ENCODE peak calls at places on chromosomes 12 and 14, in eight cellular contexts. J, Q, N, Z, R, D, F and O are unnamed samples. For H3K4me1, the result is how much of the 10 kb centered on the place peaks cover.

GRCh38 chr12:4251228-4251891 is 22.2 kb upstream of the CCND2 start:
- DNase-seq in Z (no peak), Q (no peak), J (no peak), D (no peak), N (no peak), R (no peak), F (no peak), O (no peak)

GRCh38 chr14:103377522-103378041 is 7.6 kb upstream of the MARK3 start:
- DNase-seq in F (no peak), Z (no peak), N (no peak), D (no peak), R (no peak), Q (no peak), J (no peak), O (no peak)

GRCh38 chr14:99326041-99326710 is 54.2 kb upstream of the BCL11B start:
- DNase-seq in Z (peak), J (no peak), R (no peak), Q (no peak), D (no peak), N (no peak), F (no peak), O (peak)

GRCh38 chr12:29743801-29744200 is 39.9 kb downstream of the TMTC1 start:
- DNase-seq in J (no peak), R (no peak), Z (no peak), F (no peak), Q (no peak), D (no peak), N (no peak), O (no peak)

GRCh38 chr12:42484996-42485395 is 104.5 kb downstream of the PRICKLE1 start:
- DNase-seq in Z (no peak), J (no peak), R (no peak), F (no peak), Q (no peak), N (no peak), D (no peak), O (no peak)

GRCh38 chr14:44846232-44846824 is 115.4 kb downstream of the KLHL28 start:
- DNase-seq in Q (no peak), F (no peak), N (no peak), J (no peak), Z (no peak), R (peak), D (no peak), O (no peak)

GRCh38 chr14:81727243-81727642 is 193.6 kb upstream of the SEL1L start:
- DNase-seq in F (no peak), D (no peak), Z (peak), N (no peak), J (no peak), R (no peak), Q (peak), O (no peak)

GRCh38 chr12:82805812-82806497 is 119.2 kb downstream of the TMTC2 start:
- DNase-seq in J (no peak), N (no peak), Q (no peak), R (no peak), Z (no peak), F (no peak), D (no peak), O (no peak)

GRCh38 chr12:85309180-85309579 is 29.2 kb downstream of the ALX1 start:
- DNase-seq in R (no peak), Q (no peak), D (no peak), J (no peak), N (no peak), Z (no peak), F (no peak), O (no peak)

GRCh38 chr14:36306836-36307235 is 13.6 kb downstream of the MBIP start:
- DNase-seq in F (no peak), J (no peak), N (no peak), Q (no peak), Z (no peak), R (no peak), D (no peak), O (no peak)

GRCh38 chr12:113961921-113962710 is 4.0 kb downstream of the RBM19 start:
- DNase-seq in D (no peak), J (no peak), Q (no peak), Z (no peak), N (no peak), R (no peak), F (no peak), O (no peak)

GRCh38 chr14:32252030-32252670 is 49.1 kb upstream of the RNU6-8 start:
- DNase-seq in Q (peak), Z (no peak), D (no peak), F (peak), R (peak), N (peak), J (no peak), O (peak)

GRCh38 chr14:73616831-73617230 is 4.5 kb downstream of the ACOT6 start:
- DNase-seq in J (no peak), D (no peak), R (no peak), N (no peak), Q (no peak), Z (no peak), F (no peak), O (no peak)

GRCh38 chr12:115155665-115156645 is 472.0 kb upstream of the TBX3 start:
- DNase-seq in Z (no peak), F (no peak), Q (no peak), D (no peak), J (no peak), N (no peak), R (no peak), O (no peak)

GRCh38 chr12:108849653-108850052 is 7.7 kb downstream of the SSH1 start:
- DNase-seq in F (no peak), Z (no peak), R (no peak), Q (no peak), N (peak), D (peak), J (peak), O (no peak)

GRCh38 chr12:108854055-108854452 is 3.3 kb downstream of the SSH1 start:
- DNase-seq in F (peak), N (no peak), D (no peak), R (no peak), J (no peak), Z (no peak), Q (no peak), O (no peak)

GRCh38 chr12:108852674-108853073 is 4.7 kb downstream of the SSH1 start:
- DNase-seq in J (no peak), Q (no peak), F (peak), N (no peak), Z (no peak), R (no peak), D (no peak), O (no peak)

GRCh38 chr12:108853426-108853825 is 4.0 kb downstream of the SSH1 start:
- DNase-seq in R (no peak), N (no peak), D (no peak), Z (no peak), J (no peak), F (no peak), Q (no peak), O (no peak)

DNA sequence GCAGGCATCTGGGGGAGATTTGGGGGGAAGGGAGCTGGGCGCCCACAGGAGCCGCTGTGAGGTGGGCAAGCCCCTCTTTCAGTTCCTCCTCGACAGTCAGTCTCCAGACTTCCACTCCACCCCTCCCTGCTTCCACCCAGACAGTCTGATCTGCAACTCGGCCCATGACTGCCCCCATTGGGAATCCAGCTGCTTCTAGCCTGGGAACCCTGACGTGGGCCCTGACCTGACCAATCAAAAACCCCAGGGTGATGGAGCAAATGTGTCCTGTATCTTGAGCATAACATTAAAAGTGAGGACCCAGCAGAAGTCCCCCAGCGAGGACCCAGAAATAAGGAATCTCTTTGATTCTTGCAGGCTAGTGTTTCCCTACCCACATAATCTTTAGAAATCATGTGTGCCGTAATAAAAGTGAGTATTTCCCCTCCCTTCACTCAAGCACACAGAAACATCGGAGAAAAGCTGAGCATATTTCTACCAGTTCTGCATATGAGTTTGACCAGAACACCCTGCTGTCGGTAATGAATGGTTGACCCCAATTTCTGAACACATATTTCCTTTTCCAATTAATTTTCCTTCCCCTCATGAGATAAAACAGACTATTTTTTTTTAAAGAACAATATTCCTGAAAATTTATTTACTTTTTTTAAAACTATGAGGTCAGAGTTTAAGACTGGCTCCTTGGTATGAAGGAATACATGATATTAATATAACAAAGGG is 6.4 kb downstream of the SSH1 start:
- DNase-seq in N (peak), Z (peak), J (peak), D (peak), Q (no peak), F (peak), R (no peak), O (no peak)
- H3K4me1 ChIP-seq in N (under half), Z (under half), J (half or more), D (under half), Q (under half), F (under half), R (under half), O (under half)

GRCh38 chr12:48980389-48980952 is 2.3 kb downstream of the WNT1 start:
- DNase-seq in D (no peak), Z (peak), J (peak), N (no peak), F (no peak), Q (no peak), R (no peak), O (no peak)

GRCh38 chr12:48982397-48983080 is 4.4 kb downstream of the WNT1 start:
- DNase-seq in N (no peak), R (no peak), J (no peak), F (no peak), Q (no peak), D (no peak), Z (no peak), O (no peak)

GRCh38 chr12:48980953-48981756 is 3.0 kb downstream of the WNT1 start:
- DNase-seq in Z (peak), R (no peak), Q (no peak), N (peak), F (no peak), J (peak), D (no peak), O (no peak)

GRCh38 chr12:48979602-48980388 is 1.7 kb downstream of the WNT1 start:
- DNase-seq in D (no peak), Q (no peak), F (no peak), J (peak), Z (peak), R (no peak), N (peak), O (no peak)

DNA sequence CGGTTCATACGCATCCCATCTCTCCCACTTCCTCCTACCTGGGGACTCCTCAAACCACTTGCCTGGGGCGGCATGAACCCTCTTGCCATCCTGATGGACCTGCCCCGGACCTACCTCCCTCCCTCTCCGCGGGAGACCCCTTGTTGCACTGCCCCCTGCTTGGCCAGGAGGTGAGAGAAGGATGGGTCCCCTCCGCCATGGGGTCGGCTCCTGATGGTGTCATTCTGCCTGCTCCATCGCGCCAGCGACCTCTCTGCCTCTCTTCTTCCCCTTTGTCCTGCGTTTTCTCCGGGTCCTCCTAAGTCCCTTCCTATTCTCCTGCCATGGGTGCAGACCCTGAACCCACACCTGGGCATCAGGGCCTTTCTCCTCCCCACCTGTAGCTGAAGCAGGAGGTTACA is 3.6 kb downstream of the WNT1 start:
- DNase-seq in N (no peak), R (no peak), Q (no peak), F (no peak), D (no peak), Z (peak), J (peak), O (no peak)
- H3K4me3 ChIP-seq in N (no peak), R (no peak), Q (no peak), F (no peak), D (no peak), Z (no peak), J (no peak), O (no peak)

GRCh38 chr12:94271351-94271750 is 123.0 kb downstream of the PLXNC1 start:
- DNase-seq in N (no peak), R (no peak), Z (no peak), Q (no peak), F (no peak), D (no peak), J (no peak), O (no peak)
- H3K4me1 ChIP-seq in N (under half), R (under half), Z (under half), Q (under half), F (under half), D (under half), J (under half), O (under half)

DNA sequence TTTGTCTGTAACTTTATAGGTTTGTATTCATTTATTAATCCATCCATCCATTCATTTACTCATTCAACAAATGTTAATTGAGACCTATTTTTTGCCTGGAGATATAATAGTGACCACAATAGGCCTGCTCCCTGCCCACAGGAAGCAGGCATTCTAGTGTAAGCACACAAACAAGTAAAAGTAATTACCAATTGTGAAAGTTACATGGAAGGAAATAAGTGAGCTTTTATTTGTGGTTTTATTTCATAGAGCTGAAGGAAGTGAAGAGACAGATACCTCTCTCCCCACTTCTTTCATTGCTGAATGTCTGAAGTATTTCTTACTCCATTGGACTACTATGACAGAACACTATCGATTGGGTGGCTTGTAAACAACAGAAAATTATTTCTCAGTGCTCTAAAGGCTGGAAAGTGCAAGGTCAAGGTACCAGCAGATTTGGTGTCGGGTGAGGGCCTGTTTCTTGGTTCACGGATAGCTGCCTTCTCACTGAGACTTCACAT is 183.5 kb downstream of the PRKCH start:
- DNase-seq in D (no peak), R (no peak), N (no peak), Z (no peak), Q (no peak), F (no peak), J (no peak), O (no peak)
- H3K4me3 ChIP-seq in D (no peak), R (no peak), N (no peak), Z (no peak), Q (no peak), F (no peak), J (no peak), O (no peak)